ENCODE peak calls at places on chromosomes 3 and 15, in ten cellular contexts. F is tibial nerve, Y is A549, U is esophagus muscularis mucosa, Z is heart left ventricle, J is HCT116, G is endothelial cell of umbilical vein, L is ovary, T is right lobe of liver, X is testis. P is an unnamed sample.
A peak's percentile ranks its signal among the peaks of the same experiment; 100 is the strongest.

GRCh38 chr15:83057660-83058376 is 9.2 kb downstream of the BTBD1 start:
- DNase-seq in U (no peak), X (peak; percentile 41), T (no peak), Z (peak; percentile 36), J (no peak), G (no peak), Y (no peak), L (no peak), F (no peak), P (no peak)

GRCh38 chr15:95929232-95929846 is 401.2 kb upstream of the NR2F2 start:
- DNase-seq in T (no peak), Z (no peak), U (no peak), Y (no peak), L (no peak), F (no peak), J (no peak), G (no peak), X (no peak), P (no peak)

GRCh38 chr15:25613113-25613512 is 174.3 kb upstream of the UBE3A start:
- DNase-seq in J (no peak), L (no peak), F (no peak), U (no peak), T (no peak), Z (no peak), Y (no peak), X (no peak), G (no peak), P (no peak)

GRCh38 chr3:56137406-56137805 is 330.9 kb downstream of the ERC2 start:
- DNase-seq in G (peak; percentile 91), X (no peak), U (no peak), Z (no peak), F (no peak), T (no peak), L (no peak), J (no peak), Y (no peak), P (no peak)

GRCh38 chr3:19476298-19476697 is 328.0 kb downstream of the KCNH8 start:
- DNase-seq in L (no peak), Z (no peak), G (no peak), U (no peak), J (no peak), F (no peak), T (no peak), Y (no peak), X (no peak), P (no peak)

GRCh38 chr3:197329382-197329781 is 31.0 kb upstream of the DLG1 start:
- DNase-seq in X (no peak), Y (no peak), F (no peak), U (peak; percentile 12), L (no peak), T (no peak), G (no peak), Z (no peak), J (no peak), P (no peak)

GRCh38 chr3:49358884-49359225 is 702 bp upstream of the GPX1 start:
- DNase-seq in F (no peak), G (peak; percentile 79), T (no peak), X (no peak), L (no peak), J (no peak), Z (no peak), Y (no peak), U (no peak), P (no peak)

GRCh38 chr3:81829946-81830345 is 68.5 kb upstream of the GBE1 start:
- DNase-seq in Y (no peak), Z (no peak), F (no peak), L (no peak), J (no peak), T (no peak), X (no peak), U (no peak), G (no peak), P (no peak)

GRCh38 chr3:101935081-101935480 is 85.8 kb downstream of the NFKBIZ start:
- DNase-seq in G (no peak), X (no peak), Z (no peak), F (no peak), J (no peak), L (no peak), U (no peak), Y (no peak), T (no peak), P (no peak)

GRCh38 chr3:134239538-134239937 is 11.1 kb downstream of the RYK start:
- DNase-seq in L (no peak), U (no peak), X (no peak), J (no peak), G (peak; percentile 26), T (no peak), Z (no peak), Y (no peak), F (no peak), P (no peak)

GRCh38 chr3:134244921-134245320 is 5.7 kb downstream of the RYK start:
- DNase-seq in L (no peak), J (no peak), Y (no peak), T (no peak), X (no peak), Z (no peak), G (no peak), U (no peak), F (no peak), P (no peak)

GRCh38 chr3:134237454-134238145 is 13.1 kb downstream of the RYK start:
- DNase-seq in U (no peak), J (no peak), Z (no peak), Y (no peak), X (no peak), T (no peak), L (no peak), G (no peak), F (no peak), P (no peak)

GRCh38 chr3:134242649-134243637 is 7.7 kb downstream of the RYK start:
- DNase-seq in F (peak; percentile 18), X (no peak), G (peak; percentile 41), Z (no peak), Y (no peak), L (no peak), U (no peak), J (peak; percentile 47), T (no peak), P (no peak)
- H3K4me1 ChIP-seq in F (no peaks in the 10 kb centered on the region), X (peaks cover 37% of the 10 kb centered on the region), G (peaks cover 27% of the 10 kb centered on the region), Z (peaks cover 48% of the 10 kb centered on the region), Y (peaks cover 35% of the 10 kb centered on the region), L (peaks cover 28% of the 10 kb centered on the region), U (peaks cover 76% of the 10 kb centered on the region), J (peaks cover 41% of the 10 kb centered on the region), T (no peaks in the 10 kb centered on the region), P (no peaks in the 10 kb centered on the region)

GRCh38 chr15:60478633-60479360 is at the start of gene ICE2:
- DNase-seq in G (peak; percentile 97), U (peak; percentile 99), Y (peak; percentile 97), Z (peak; percentile 98), J (peak; percentile 81), F (peak; percentile 96), X (peak; percentile 98), T (peak; percentile 97), L (peak; percentile 96), P (peak; percentile 98)
- TF ChIP-seq POLR2A in G (peak; percentile 98), U (peak; percentile 77), Y (peak; percentile 96), Z (peak; percentile 72), J (peak; percentile 95), F (peak; percentile 86), X (peak; percentile 57), T (peak; percentile 95), L (peak; percentile 89), P (peak; percentile 85)

DNA sequence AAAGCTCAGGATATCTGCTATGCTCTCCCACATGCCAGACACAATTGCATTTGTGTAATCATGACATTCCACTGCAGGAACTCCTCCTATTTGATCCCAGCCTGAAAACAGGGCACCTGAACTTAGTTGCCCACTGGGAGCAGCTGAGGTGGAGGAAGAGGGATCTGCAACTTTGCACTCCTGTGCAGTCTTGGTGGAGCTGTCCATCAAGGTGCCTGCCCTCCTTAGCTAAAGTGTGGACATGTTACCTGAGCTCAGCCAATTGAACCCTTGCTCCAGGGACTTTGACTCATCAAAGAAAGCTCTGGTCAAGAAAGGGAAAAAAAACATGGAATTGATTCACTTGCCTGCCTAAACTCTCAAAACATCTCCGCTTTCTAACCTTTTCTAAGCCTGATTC is 33.3 kb upstream of the TUBGCP5 start:
- DNase-seq in U (no peak), T (no peak), J (no peak), X (no peak), Z (no peak), F (no peak), Y (no peak), G (no peak), L (no peak), P (no peak)
- H3K4me1 ChIP-seq in U (no peaks in the 10 kb centered on the region), T (no peaks in the 10 kb centered on the region), J (peaks cover 18% of the 10 kb centered on the region), X (no peaks in the 10 kb centered on the region), Z (no peaks in the 10 kb centered on the region), F (no peaks in the 10 kb centered on the region), Y (peaks cover 12% of the 10 kb centered on the region), G (no peaks in the 10 kb centered on the region), L (peaks cover 2% of the 10 kb centered on the region), P (no peaks in the 10 kb centered on the region)

GRCh38 chr15:101727186-101727585 is 2.9 kb upstream of the TARS3 start:
- DNase-seq in Z (no peak), U (no peak), F (no peak), Y (no peak), G (no peak), L (no peak), T (no peak), X (no peak), J (no peak), P (no peak)

GRCh38 chr15:101725073-101725472 is 800 bp upstream of the TARS3 start:
- DNase-seq in F (no peak), T (no peak), X (no peak), U (no peak), L (no peak), Y (no peak), G (peak; percentile 3), Z (no peak), J (no peak), P (no peak)

GRCh38 chr15:101723161-101723873 is 956 bp downstream of the TARS3 start:
- DNase-seq in F (no peak), J (no peak), X (no peak), Z (no peak), U (no peak), L (no peak), Y (no peak), G (peak; percentile 32), T (no peak), P (no peak)

GRCh38 chr15:101724675-101725005 is 367 bp upstream of the TARS3 start:
- DNase-seq in Z (no peak), U (no peak), F (no peak), G (no peak), Y (no peak), L (no peak), T (no peak), X (no peak), J (no peak), P (no peak)

DNA sequence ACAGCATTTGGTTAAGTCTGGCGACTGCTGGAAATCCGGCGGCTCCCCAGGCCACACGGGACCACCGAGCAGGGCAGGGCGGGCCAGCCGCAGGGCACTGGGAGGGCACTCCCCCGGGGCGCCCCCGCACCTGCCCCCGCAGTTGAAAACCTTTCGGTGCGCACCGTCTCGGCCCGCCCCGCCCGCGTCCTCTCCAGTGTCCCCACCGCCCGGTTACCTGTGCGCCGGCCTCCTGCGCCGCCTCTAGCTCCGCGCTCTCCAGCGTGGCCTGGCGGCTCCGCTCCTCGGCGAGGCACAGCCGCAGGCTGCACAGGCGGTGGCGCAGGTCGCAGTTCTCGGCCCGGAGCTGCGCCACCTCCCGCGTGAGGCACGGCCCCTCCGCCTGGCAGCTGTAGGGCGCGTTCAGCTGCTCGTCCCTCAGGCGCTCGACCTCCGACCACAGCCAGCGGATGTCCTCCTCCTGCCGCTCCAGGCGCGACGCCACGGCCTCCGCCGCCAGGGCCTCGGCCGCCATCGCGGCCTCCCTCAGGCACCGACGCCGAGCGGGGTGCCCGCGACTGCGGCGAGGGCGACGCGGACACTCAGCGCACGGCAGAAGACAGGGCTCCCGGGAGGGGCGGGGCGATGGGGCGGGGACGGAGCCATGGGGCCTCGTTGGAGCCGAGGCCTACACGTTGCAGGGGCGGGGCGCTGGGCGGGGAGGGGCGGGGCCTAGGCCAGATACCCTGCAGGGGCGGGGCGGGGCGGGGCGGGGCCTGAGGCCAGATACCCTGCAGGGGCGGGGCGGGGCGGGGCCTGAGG is at the start of gene TARS3:
- DNase-seq in L (peak; percentile 94), G (peak; percentile 90), X (peak; percentile 97), T (peak; percentile 98), F (peak; percentile 92), U (peak; percentile 98), Y (peak; percentile 94), J (peak; percentile 73), Z (peak; percentile 97), P (peak; percentile 97)
- TF ChIP-seq POLR2A in L (peak; percentile 77), G (peak; percentile 86), X (no peak), T (peak; percentile 98), F (peak; percentile 90), U (peak; percentile 85), Y (peak; percentile 98), J (peak; percentile 88), Z (peak; percentile 84), P (peak; percentile 51)

P was measured in sigmoid colon.